ENCODE peak calls at places on chromosomes 1 and 21, in eight cellular contexts. Q is SJSA1; A is brain microvascular endothelial cell; Z is HEK293T; I is EL; G is stimulated activated CD4-positive, alpha-beta T cell treated with anti-CD3 and anti-CD28 coated beads, Interleukin-15, amount 100 ng/mL, for 24 hours; K is activated effector memory CD4-positive, alpha-beta T cell treated with anti-CD3 and anti-CD28 coated beads, Interleukin-2, amount 50 U/mL, for 16 hours; M is HT1080. R is an unnamed sample.

GRCh38 chr1:83626603-83627002 is 372.3 kb downstream of the TTLL7 start:
- DNase-seq in M (peak), Q (no peak), I (no peak), K (no peak), Z (no peak), A (no peak), G (no peak), R (no peak)

GRCh38 chr1:64062941-64063581 is 140.4 kb upstream of the UBE2U start:
- DNase-seq in K (no peak), G (no peak), M (peak), Q (peak), I (peak), A (no peak), Z (no peak), R (peak)

GRCh38 chr1:234985007-234985370 is 143.6 kb downstream of the TOMM20 start:
- DNase-seq in I (no peak), K (no peak), M (no peak), Z (no peak), A (no peak), Q (no peak), G (no peak), R (no peak)

GRCh38 chr1:59678065-59678808 is 136.5 kb upstream of the HOOK1 start:
- DNase-seq in G (no peak), Z (no peak), K (no peak), I (peak), Q (peak), A (peak), M (no peak), R (no peak)

GRCh38 chr1:39977202-39977601 is 22.3 kb downstream of the MFSD2A start:
- DNase-seq in G (no peak), M (no peak), A (peak), Q (peak), Z (no peak), I (peak), K (no peak), R (peak)

GRCh38 chr1:220153147-220153546 is 59.2 kb downstream of the IARS2 start:
- DNase-seq in Z (no peak), M (no peak), G (no peak), Q (no peak), I (no peak), A (no peak), K (no peak), R (no peak)

GRCh38 chr1:147389532-147390184 is 147.2 kb downstream of the CHD1L start:
- DNase-seq in M (peak), Z (peak), G (no peak), A (peak), Q (peak), I (peak), K (no peak), R (peak)

GRCh38 chr1:198201956-198202784 is 45.4 kb downstream of the NEK7 start:
- DNase-seq in Q (no peak), Z (no peak), A (no peak), I (no peak), K (peak), G (peak), M (no peak), R (no peak)

GRCh38 chr21:17976139-17976538 is 157.0 kb upstream of the C21orf91 start:
- DNase-seq in I (no peak), A (no peak), M (peak), G (no peak), K (no peak), Z (no peak), Q (no peak), R (no peak)

GRCh38 chr1:209480345-209480744 is 103.2 kb upstream of the CAMK1G start:
- DNase-seq in K (no peak), Q (no peak), Z (no peak), G (no peak), I (no peak), A (no peak), M (no peak), R (no peak)

GRCh38 chr1:227795732-227796131 is 19.7 kb upstream of the PRSS38 start:
- DNase-seq in G (no peak), I (no peak), K (no peak), A (no peak), Z (peak), M (no peak), Q (no peak), R (no peak)

GRCh38 chr1:99246152-99246551 is 18.1 kb upstream of the PLPPR4 start:
- DNase-seq in I (no peak), M (no peak), G (no peak), Z (no peak), Q (no peak), K (no peak), A (no peak), R (no peak)

GRCh38 chr1:244099258-244099930 is 48.3 kb downstream of the ZBTB18 start:
- DNase-seq in Q (no peak), G (no peak), Z (no peak), A (no peak), M (no peak), I (no peak), K (no peak), R (no peak)

GRCh38 chr1:70978623-70979022 is 69.0 kb downstream of the PTGER3 start:
- DNase-seq in G (no peak), Z (no peak), Q (no peak), M (no peak), K (no peak), I (no peak), A (no peak), R (no peak)

GRCh38 chr21:36509966-36510742 is 30.2 kb upstream of the CLDN14 start:
- DNase-seq in G (no peak), A (no peak), I (no peak), K (peak), Q (no peak), M (no peak), Z (no peak), R (peak)

GRCh38 chr21:27407296-27407695 is 440.4 kb upstream of the ADAMTS5 start:
- DNase-seq in K (no peak), I (no peak), G (no peak), Z (no peak), M (no peak), Q (no peak), A (no peak), R (no peak)

GRCh38 chr21:20790113-20790512 is 208.1 kb upstream of the NCAM2 start:
- DNase-seq in Z (no peak), K (no peak), M (no peak), A (no peak), G (no peak), I (no peak), Q (no peak), R (no peak)

R was measured in mammary epithelial cell.